ENCODE peak calls at places on chromosomes 7 and 10, in ten cellular contexts. One of them, this sample, is unnamed.

GRCh38 chr10:79024716-79025112 is 44.1 kb upstream of the ZMIZ1 start:
- DNase-seq in CD8-positive, alpha-beta memory T cell: no peak
- DNase-seq in NCI-H2081 treated with DMSO at 0.1 percent for 48 hours: no peak
- DNase-seq in hypothalamus: no peak
- DNase-seq in SIG-M5: no peak
- DNase-seq in AG08396: no peak
- DNase-seq in AG08395: no peak
- DNase-seq in EH: no peak
- DNase-seq in HFF-Myc: no peak
- DNase-seq in GM13977: no peak
- DNase-seq in this sample: no peak

GRCh38 chr7:6533893-6534804 is 17.1 kb downstream of the GRID2IP start:
- DNase-seq in GM13977: no peak
- DNase-seq in NCI-H2081 treated with DMSO at 0.1 percent for 48 hours: no peak
- DNase-seq in hypothalamus: no peak
- DNase-seq in CD8-positive, alpha-beta memory T cell: no peak
- DNase-seq in AG08396: no peak
- DNase-seq in AG08395: no peak
- DNase-seq in EH: no peak
- DNase-seq in SIG-M5: no peak
- DNase-seq in HFF-Myc: no peak
- DNase-seq in this sample: no peak

GRCh38 chr10:17214486-17214885 is 13.0 kb upstream of the TRDMT1 start:
- DNase-seq in HFF-Myc: no peak
- DNase-seq in GM13977: no peak
- DNase-seq in AG08396: no peak
- DNase-seq in hypothalamus: no peak
- DNase-seq in AG08395: no peak
- DNase-seq in SIG-M5: no peak
- DNase-seq in NCI-H2081 treated with DMSO at 0.1 percent for 48 hours: no peak
- DNase-seq in CD8-positive, alpha-beta memory T cell: no peak
- DNase-seq in EH: peak
- DNase-seq in this sample: no peak

GRCh38 chr10:96352587-96352986 is 6.2 kb downstream of the OPALIN start:
- DNase-seq in SIG-M5: no peak
- DNase-seq in GM13977: no peak
- DNase-seq in NCI-H2081 treated with DMSO at 0.1 percent for 48 hours: no peak
- DNase-seq in EH: no peak
- DNase-seq in AG08396: no peak
- DNase-seq in CD8-positive, alpha-beta memory T cell: no peak
- DNase-seq in HFF-Myc: no peak
- DNase-seq in AG08395: no peak
- DNase-seq in hypothalamus: no peak
- DNase-seq in this sample: no peak

GRCh38 chr10:60353519-60354258 is 36.0 kb downstream of the ANK3 start:
- DNase-seq in CD8-positive, alpha-beta memory T cell: no peak
- DNase-seq in AG08396: no peak
- DNase-seq in HFF-Myc: no peak
- DNase-seq in hypothalamus: peak
- DNase-seq in GM13977: no peak
- DNase-seq in EH: no peak
- DNase-seq in AG08395: no peak
- DNase-seq in SIG-M5: no peak
- DNase-seq in NCI-H2081 treated with DMSO at 0.1 percent for 48 hours: no peak
- DNase-seq in this sample: no peak

GRCh38 chr10:5527332-5528200 is 2.8 kb downstream of the CALML3 start:
- DNase-seq in AG08395: no peak
- DNase-seq in hypothalamus: no peak
- DNase-seq in NCI-H2081 treated with DMSO at 0.1 percent for 48 hours: no peak
- DNase-seq in GM13977: no peak
- DNase-seq in AG08396: no peak
- DNase-seq in EH: no peak
- DNase-seq in CD8-positive, alpha-beta memory T cell: no peak
- DNase-seq in SIG-M5: no peak
- DNase-seq in HFF-Myc: no peak
- DNase-seq in this sample: no peak

GRCh38 chr10:62738916-62739315 is 65.6 kb upstream of the ADO start:
- DNase-seq in NCI-H2081 treated with DMSO at 0.1 percent for 48 hours: no peak
- DNase-seq in EH: peak
- DNase-seq in AG08396: peak
- DNase-seq in hypothalamus: no peak
- DNase-seq in SIG-M5: no peak
- DNase-seq in GM13977: no peak
- DNase-seq in HFF-Myc: peak
- DNase-seq in AG08395: peak
- DNase-seq in CD8-positive, alpha-beta memory T cell: no peak
- DNase-seq in this sample: no peak

GRCh38 chr10:75048669-75049098 is 62.8 kb upstream of the SAMD8 start:
- DNase-seq in NCI-H2081 treated with DMSO at 0.1 percent for 48 hours: no peak
- DNase-seq in EH: peak
- DNase-seq in SIG-M5: no peak
- DNase-seq in HFF-Myc: no peak
- DNase-seq in CD8-positive, alpha-beta memory T cell: no peak
- DNase-seq in AG08395: peak
- DNase-seq in hypothalamus: no peak
- DNase-seq in GM13977: no peak
- DNase-seq in AG08396: no peak
- DNase-seq in this sample: no peak

GRCh38 chr10:91190388-91190870 is 30.0 kb upstream of the PCGF5 start:
- DNase-seq in NCI-H2081 treated with DMSO at 0.1 percent for 48 hours: no peak
- DNase-seq in hypothalamus: no peak
- DNase-seq in GM13977: no peak
- DNase-seq in HFF-Myc: no peak
- DNase-seq in EH: peak
- DNase-seq in AG08395: peak
- DNase-seq in SIG-M5: no peak
- DNase-seq in AG08396: peak
- DNase-seq in CD8-positive, alpha-beta memory T cell: no peak
- DNase-seq in this sample: no peak

GRCh38 chr7:142646274-142646895 is 102.9 kb upstream of the PRSS1 start:
- DNase-seq in GM13977: no peak
- DNase-seq in SIG-M5: no peak
- DNase-seq in AG08395: no peak
- DNase-seq in EH: no peak
- DNase-seq in CD8-positive, alpha-beta memory T cell: no peak
- DNase-seq in HFF-Myc: no peak
- DNase-seq in NCI-H2081 treated with DMSO at 0.1 percent for 48 hours: no peak
- DNase-seq in hypothalamus: no peak
- DNase-seq in AG08396: no peak
- DNase-seq in this sample: no peak

GRCh38 chr7:96636979-96637378 is 72.7 kb downstream of the SEM1 start:
- DNase-seq in hypothalamus: no peak
- DNase-seq in CD8-positive, alpha-beta memory T cell: no peak
- DNase-seq in AG08396: no peak
- DNase-seq in HFF-Myc: no peak
- DNase-seq in SIG-M5: no peak
- DNase-seq in GM13977: no peak
- DNase-seq in EH: peak
- DNase-seq in AG08395: no peak
- DNase-seq in NCI-H2081 treated with DMSO at 0.1 percent for 48 hours: no peak
- DNase-seq in this sample: no peak

GRCh38 chr7:31122649-31123058 is 70.5 kb downstream of the ADCYAP1R1 start:
- DNase-seq in AG08396: peak
- DNase-seq in hypothalamus: peak
- DNase-seq in SIG-M5: peak
- DNase-seq in EH: peak
- DNase-seq in CD8-positive, alpha-beta memory T cell: no peak
- DNase-seq in HFF-Myc: peak
- DNase-seq in AG08395: peak
- DNase-seq in GM13977: peak
- DNase-seq in NCI-H2081 treated with DMSO at 0.1 percent for 48 hours: no peak
- DNase-seq in this sample: no peak

GRCh38 chr7:129855234-129855673 is 97.5 kb downstream of the UBE2H start:
- DNase-seq in SIG-M5: no peak
- DNase-seq in CD8-positive, alpha-beta memory T cell: no peak
- DNase-seq in hypothalamus: no peak
- DNase-seq in EH: peak
- DNase-seq in HFF-Myc: peak
- DNase-seq in AG08396: peak
- DNase-seq in AG08395: peak
- DNase-seq in GM13977: no peak
- DNase-seq in NCI-H2081 treated with DMSO at 0.1 percent for 48 hours: no peak
- DNase-seq in this sample: no peak

GRCh38 chr7:132419538-132419937 is 156.7 kb downstream of the PLXNA4 start:
- DNase-seq in AG08395: no peak
- DNase-seq in EH: no peak
- DNase-seq in hypothalamus: no peak
- DNase-seq in GM13977: no peak
- DNase-seq in HFF-Myc: no peak
- DNase-seq in NCI-H2081 treated with DMSO at 0.1 percent for 48 hours: no peak
- DNase-seq in CD8-positive, alpha-beta memory T cell: no peak
- DNase-seq in AG08396: no peak
- DNase-seq in SIG-M5: no peak
- DNase-seq in this sample: no peak

GRCh38 chr10:69769395-69769989 is 32.2 kb upstream of the COL13A1 start:
- DNase-seq in EH: peak
- DNase-seq in NCI-H2081 treated with DMSO at 0.1 percent for 48 hours: no peak
- DNase-seq in AG08395: peak
- DNase-seq in HFF-Myc: peak
- DNase-seq in GM13977: no peak
- DNase-seq in CD8-positive, alpha-beta memory T cell: no peak
- DNase-seq in AG08396: peak
- DNase-seq in SIG-M5: no peak
- DNase-seq in hypothalamus: no peak
- DNase-seq in this sample: no peak

This sample was measured in memory B cell.